ENCODE peak calls at places on chromosomes 11 and 22, in eight cellular contexts. R is GM23338, Z is HL-60, T is GM12878, B is K562, V is HepG2, C is HCT116, M is SK-N-SH. Y is an unnamed sample.

GRCh38 chr22:48568736-48569330 is 1258.8 kb downstream of the BRD1 start:
- DNase-seq in R (no peak), C (no peak), T (no peak), V (no peak), B (no peak), Z (no peak), M (no peak), Y (no peak)

GRCh38 chr11:87589082-87589481 is 551.3 kb downstream of the TMEM135 start:
- DNase-seq in B (no peak), M (no peak), R (no peak), C (no peak), V (no peak), T (no peak), Z (no peak), Y (no peak)

GRCh38 chr11:101267654-101268053 is 138.0 kb upstream of the PGR start:
- DNase-seq in Z (no peak), R (no peak), T (no peak), C (no peak), B (no peak), V (no peak), M (no peak), Y (no peak)

GRCh38 chr11:78244546-78245315 is 56.0 kb downstream of the USP35 start:
- DNase-seq in R (no peak), M (peak; percentile 25), T (no peak), Z (no peak), B (no peak), V (no peak), C (no peak), Y (no peak)

GRCh38 chr11:117717485-117718314 is 79.3 kb downstream of the DSCAML1 start:
- DNase-seq in Z (no peak), M (peak; percentile 75), R (peak; percentile 75), C (no peak), T (no peak), B (no peak), V (peak; percentile 68), Y (no peak)

GRCh38 chr22:49247194-49247924 is 580.3 kb downstream of the BRD1 start:
- DNase-seq in R (no peak), M (no peak), V (no peak), Z (no peak), C (no peak), T (no peak), B (peak; percentile 1), Y (no peak)

GRCh38 chr11:12084191-12084717 is 26.1 kb upstream of the MICAL2 start:
- DNase-seq in V (no peak), C (no peak), T (no peak), B (no peak), M (no peak), Z (no peak), R (no peak), Y (no peak)

GRCh38 chr11:17760102-17761029 is 25.8 kb downstream of the KCNC1 start:
- DNase-seq in V (peak; percentile 69), Z (peak; percentile 53), T (peak; percentile 12), B (peak; percentile 74), C (peak; percentile 51), M (peak; percentile 68), R (peak; percentile 92), Y (peak; percentile 28)

GRCh38 chr11:116420770-116421528 is 351.8 kb downstream of the BUD13 start:
- DNase-seq in C (peak; percentile 10), R (no peak), M (no peak), V (no peak), T (no peak), B (peak; percentile 4), Z (no peak), Y (no peak)

GRCh38 chr11:32079511-32079910 is 11.4 kb upstream of the RCN1 start:
- DNase-seq in Z (no peak), T (no peak), C (no peak), R (no peak), V (no peak), B (no peak), M (no peak), Y (no peak)

GRCh38 chr11:9738126-9738525 is 74.2 kb downstream of the SWAP70 start:
- DNase-seq in M (no peak), V (no peak), Z (peak; percentile 44), T (no peak), B (no peak), C (no peak), R (no peak), Y (no peak)

GRCh38 chr11:59174664-59175033 is 2.7 kb downstream of the DTX4 start:
- DNase-seq in M (no peak), Z (no peak), C (no peak), B (no peak), R (no peak), T (no peak), V (peak; percentile 68), Y (no peak)

GRCh38 chr22:43088979-43089717 is at the start of gene TTLL1:
- DNase-seq in Z (peak; percentile 94), T (peak; percentile 27), B (peak; percentile 91), M (peak; percentile 89), R (peak; percentile 96), V (peak; percentile 82), C (peak; percentile 76), Y (no peak)

GRCh38 chr22:44735518-44736428 is 16.6 kb upstream of the ARHGAP8 start:
- DNase-seq in T (no peak), Z (peak; percentile 60), V (peak; percentile 44), C (no peak), B (peak; percentile 71), R (peak; percentile 92), M (peak; percentile 94), Y (peak; percentile 35)

GRCh38 chr11:76801736-76802135 is 18.6 kb downstream of the TSKU start:
- DNase-seq in R (no peak), C (no peak), Z (no peak), B (no peak), V (peak; percentile 61), T (no peak), M (no peak), Y (no peak)

GRCh38 chr22:49010086-49010863 is 817.4 kb downstream of the BRD1 start:
- DNase-seq in R (no peak), B (no peak), C (no peak), Z (no peak), M (peak; percentile 17), T (no peak), V (no peak), Y (no peak)

GRCh38 chr11:8354622-8355417 is 91.1 kb upstream of the LMO1 start:
- DNase-seq in R (no peak), M (peak; percentile 79), C (no peak), Z (peak; percentile 60), T (no peak), B (no peak), V (no peak), Y (no peak)

GRCh38 chr11:94974178-94974577 is 669 bp downstream of the KDM4D start:
- DNase-seq in V (no peak), T (no peak), B (no peak), R (no peak), C (no peak), M (no peak), Z (no peak), Y (no peak)

GRCh38 chr11:105942951-105943350 is 79.1 kb downstream of the MSANTD4 start:
- DNase-seq in M (no peak), V (no peak), Z (no peak), C (no peak), T (no peak), B (no peak), R (no peak), Y (no peak)

GRCh38 chr11:123251656-123252344 is 56.8 kb upstream of the CLMP start:
- DNase-seq in R (no peak), M (no peak), B (no peak), V (no peak), T (no peak), Z (no peak), C (no peak), Y (no peak)

GRCh38 chr22:45585946-45586540 is 83.4 kb downstream of the FBLN1 start:
- DNase-seq in T (no peak), M (no peak), V (no peak), C (no peak), B (no peak), R (no peak), Z (no peak), Y (no peak)

GRCh38 chr22:43300891-43301676 is 42.1 kb downstream of the SCUBE1 start:
- DNase-seq in B (no peak), R (no peak), M (no peak), T (no peak), V (no peak), C (no peak), Z (no peak), Y (no peak)

GRCh38 chr11:1654388-1655167 is 25.0 kb downstream of the KRTAP5-5 start:
- DNase-seq in V (no peak), M (peak; percentile 65), Z (no peak), R (no peak), T (no peak), B (peak; percentile 14), C (no peak), Y (no peak)
- TF ChIP-seq POLR2AphosphoS5 in V (peak; percentile 40), M (no peak), Z (no peak), R (no peak), T (no peak), B (no peak), C (no peak), Y (no peak)

GRCh38 chr11:128323381-128323780 is 264.0 kb downstream of the ETS1 start:
- DNase-seq in M (no peak), B (no peak), R (peak; percentile 24), V (no peak), C (no peak), T (no peak), Z (no peak), Y (no peak)
- TF ChIP-seq REST in M (no peak), B (no peak), R (no peak), V (no peak), C (no peak), T (no peak), Z (no peak), Y (no peak)

DNA sequence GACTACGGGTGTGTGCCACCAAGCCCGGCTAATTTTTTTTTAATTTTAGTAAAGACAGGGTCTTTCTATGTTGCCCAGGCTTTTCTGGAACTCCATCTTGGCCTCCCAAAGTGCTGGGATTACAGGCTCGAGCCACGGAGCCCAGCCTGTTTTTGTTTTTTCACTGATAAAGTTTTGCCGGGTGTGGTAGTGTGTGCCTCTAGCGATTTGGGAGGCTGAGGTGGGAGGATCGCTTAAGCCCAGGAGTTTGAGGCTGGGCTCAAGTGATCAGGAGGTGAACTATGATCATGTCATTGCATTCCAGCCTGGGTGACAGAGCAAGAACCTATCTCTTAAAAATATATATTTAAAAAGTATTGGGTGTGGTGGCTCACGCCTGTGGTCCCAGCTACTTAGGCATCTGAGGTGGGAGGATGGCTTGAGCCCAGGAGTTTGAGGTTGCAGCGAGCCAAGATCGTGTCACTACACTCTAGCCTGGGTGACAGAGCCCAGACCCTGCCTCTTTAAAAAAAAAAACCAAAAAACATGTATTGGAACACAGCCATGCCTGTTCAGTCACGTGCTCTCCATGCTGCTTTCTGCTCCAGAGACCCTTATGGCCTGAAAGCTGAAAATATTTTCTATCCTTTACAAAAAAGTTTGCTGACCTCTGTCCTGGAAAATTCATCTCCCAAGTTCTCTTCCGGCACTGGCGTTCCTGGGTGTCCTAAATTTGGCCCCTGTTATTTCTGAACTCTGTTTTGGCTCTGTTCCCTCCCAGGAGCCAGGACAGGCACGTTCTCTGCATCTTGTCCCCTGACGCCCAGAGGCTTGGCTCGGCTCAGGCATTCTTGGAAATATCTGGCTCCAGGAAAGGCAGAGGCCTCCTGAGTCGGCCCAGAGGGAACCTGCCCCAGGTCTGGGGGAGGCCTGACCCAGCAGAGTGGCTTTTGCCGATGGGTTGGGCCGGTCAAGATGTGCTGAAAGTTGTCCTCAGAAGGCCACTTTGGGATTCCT is 61.4 kb upstream of the PPP6R3 start:
- DNase-seq in C (no peak), R (no peak), T (no peak), M (peak; percentile 72), Z (no peak), V (no peak), B (peak; percentile 51), Y (no peak)
- TF ChIP-seq POLR2AphosphoS5 in C (no peak), R (no peak), T (no peak), M (no peak), Z (no peak), V (no peak), B (peak; percentile 18), Y (no peak)

GRCh38 chr11:119055901-119056300 is 1.1 kb downstream of the HYOU1 start:
- DNase-seq in V (peak; percentile 48), R (peak; percentile 22), B (no peak), Z (peak; percentile 47), M (peak; percentile 64), T (no peak), C (peak; percentile 42), Y (no peak)
- TF ChIP-seq REST in V (no peak), R (no peak), B (no peak), Z (no peak), M (no peak), T (no peak), C (no peak), Y (no peak)